ENCODE peak calls at places on chromosomes 2 and 18, in ten cellular contexts. R is GM23248; P is Right ventricle myocardium superior; H is kidney tubule cell; L is AG08396; Y is ELR; E is neural progenitor cell; B is stimulated activated CD8-positive, alpha-beta memory T cell treated with anti-CD3 and anti-CD28 coated beads, Interleukin-4, amount 100 ng/mL, for 1 hour; N is aorta; T is psoas muscle. Z is an unnamed sample.

GRCh38 chr2:46848446-46848845 is 67.2 kb downstream of the MCFD2 start:
- DNase-seq in N (no peak), P (no peak), B (no peak), R (peak), Y (no peak), T (no peak), H (no peak), L (no peak), E (no peak), Z (peak)

GRCh38 chr2:170255137-170255536 is 77.2 kb downstream of the MYO3B start:
- DNase-seq in P (no peak), R (no peak), H (no peak), T (no peak), N (no peak), L (no peak), Y (no peak), B (no peak), E (no peak), Z (no peak)

GRCh38 chr2:189465478-189465877 is 24.2 kb downstream of the WDR75 start:
- DNase-seq in R (no peak), T (no peak), E (no peak), H (no peak), N (no peak), P (no peak), L (no peak), B (no peak), Y (no peak), Z (no peak)

GRCh38 chr2:119536707-119537106 is 7.5 kb upstream of the CFAP221 start:
- DNase-seq in B (no peak), Y (no peak), P (no peak), H (no peak), T (no peak), N (no peak), E (no peak), L (no peak), R (no peak), Z (no peak)

GRCh38 chr2:197240018-197240712 is 70.4 kb downstream of the ANKRD44 start:
- DNase-seq in H (no peak), P (no peak), T (no peak), L (no peak), R (no peak), Y (no peak), E (no peak), B (no peak), N (no peak), Z (no peak)

GRCh38 chr2:226981731-226982373 is 146.0 kb downstream of the RHBDD1 start:
- DNase-seq in R (no peak), N (no peak), B (no peak), P (no peak), E (no peak), Y (no peak), H (no peak), T (no peak), L (no peak), Z (no peak)

GRCh38 chr2:221517362-221518121 is 54.6 kb downstream of the EPHA4 start:
- DNase-seq in P (no peak), Y (peak), E (no peak), R (peak), L (peak), H (peak), B (peak), T (peak), N (no peak), Z (peak)

GRCh38 chr2:71850306-71850801 is 297.3 kb downstream of the CYP26B1 start:
- DNase-seq in N (peak), T (no peak), H (no peak), E (no peak), P (peak), B (no peak), Y (no peak), L (no peak), R (no peak), Z (no peak)

GRCh38 chr2:86592547-86593230 is 29.4 kb upstream of the CHMP3 start:
- DNase-seq in H (no peak), E (no peak), P (no peak), N (no peak), L (no peak), Y (peak), B (no peak), T (no peak), R (peak), Z (no peak)

GRCh38 chr2:2577366-2577765 is 246.3 kb upstream of the MYT1L start:
- DNase-seq in R (peak), B (no peak), H (no peak), Y (no peak), N (no peak), P (no peak), L (no peak), E (no peak), T (no peak), Z (no peak)

GRCh38 chr2:181308731-181309130 is 148.5 kb upstream of the ITGA4 start:
- DNase-seq in B (no peak), E (no peak), P (no peak), H (no peak), R (no peak), T (no peak), Y (no peak), N (no peak), L (no peak), Z (no peak)

GRCh38 chr2:239399404-239399999 is 1.3 kb downstream of the HDAC4 start:
- DNase-seq in N (no peak), L (no peak), E (peak), T (no peak), Y (peak), B (no peak), R (peak), P (no peak), H (peak), Z (peak)

GRCh38 chr18:37674570-37674969 is 109.0 kb upstream of the CELF4 start:
- DNase-seq in T (no peak), Y (no peak), R (no peak), E (no peak), N (no peak), L (no peak), P (no peak), H (peak), B (no peak), Z (no peak)

Z was measured in KBM-7.